ENCODE peak calls at places on chromosomes 3 and 15, in five cellular contexts. W is SK-N-SH, D is K562, G is transverse colon, N is breast epithelium. I is an unnamed sample. For H3K4me1, the result is how much of the 10 kb centered on the place peaks cover.

GRCh38 chr3:138381413-138381901 is 33.1 kb downstream of the MRAS start:
- DNase-seq in N (no peak), W (no peak), D (no peak), G (no peak), I (no peak)

GRCh38 chr15:64462492-64462891 is 2.1 kb downstream of the ZNF609 start:
- DNase-seq in G (no peak), D (no peak), N (no peak), W (no peak), I (no peak)

GRCh38 chr3:147415337-147415736 is 6.2 kb downstream of the ZIC1 start:
- DNase-seq in D (peak), W (no peak), N (no peak), G (no peak), I (no peak)

GRCh38 chr3:136196064-136196400 is at the start of gene MSL2:
- DNase-seq in N (peak), D (no peak), W (no peak), G (peak), I (peak)

GRCh38 chr3:168531116-168531515 is 435.4 kb upstream of the GOLIM4 start:
- DNase-seq in W (no peak), N (no peak), G (no peak), D (no peak), I (no peak)

GRCh38 chr3:173778246-173778645 is 380.7 kb downstream of the NLGN1 start:
- DNase-seq in D (no peak), G (no peak), N (no peak), W (no peak), I (no peak)

GRCh38 chr15:63874616-63875015 is 40.9 kb upstream of the HERC1 start:
- DNase-seq in N (no peak), G (no peak), D (no peak), W (no peak), I (no peak)

GRCh38 chr15:25803036-25803435 is 60.1 kb downstream of the ATP10A start:
- DNase-seq in W (no peak), G (no peak), N (no peak), D (no peak), I (peak)

GRCh38 chr15:67172172-67172571 is 82.3 kb downstream of the AAGAB start:
- DNase-seq in N (no peak), G (no peak), W (no peak), D (no peak), I (no peak)
- TF ChIP-seq POLR2AphosphoS5 in N (no peak), G (no peak), W (no peak), D (no peak), I (no peak)

DNA sequence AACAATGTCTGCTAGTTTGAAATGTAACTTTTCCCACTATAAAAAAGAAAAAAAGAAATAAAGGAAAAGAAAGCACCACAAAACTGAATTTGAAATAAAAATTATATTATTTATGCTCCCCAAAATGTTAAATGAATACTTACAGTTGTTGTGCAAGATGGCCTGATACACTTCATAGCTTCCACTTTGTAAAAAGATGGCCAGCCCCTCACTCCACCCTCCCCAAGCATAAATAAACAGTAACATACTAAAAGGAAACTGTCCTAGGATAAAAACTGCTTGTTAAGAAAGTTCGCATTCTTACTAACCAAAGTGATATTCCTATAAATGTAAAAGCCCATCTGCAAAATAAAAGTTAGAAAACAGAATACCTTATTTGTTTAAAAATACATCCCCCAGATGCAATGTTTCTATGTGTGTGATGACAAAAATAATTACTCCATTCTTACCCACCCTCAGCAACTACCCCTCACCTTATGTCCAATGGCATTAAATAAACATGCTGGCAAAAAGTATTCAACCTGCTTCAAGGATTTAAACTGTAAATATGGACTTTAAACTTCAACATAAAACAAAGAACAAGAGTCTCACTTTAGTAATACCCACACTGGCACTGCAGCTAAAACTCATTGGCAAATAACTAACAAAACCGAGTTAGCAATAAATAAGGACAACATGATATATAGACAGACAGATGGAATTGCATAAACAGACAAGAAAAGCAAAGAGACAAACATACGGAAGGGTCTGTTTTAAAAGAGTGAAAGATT is 47.8 kb downstream of the ZBTB20 start:
- DNase-seq in G (no peak), W (no peak), D (no peak), N (no peak), I (no peak)
- H3K27ac ChIP-seq in G (peak), W (peak), D (no peak), N (peak), I (peak)

DNA sequence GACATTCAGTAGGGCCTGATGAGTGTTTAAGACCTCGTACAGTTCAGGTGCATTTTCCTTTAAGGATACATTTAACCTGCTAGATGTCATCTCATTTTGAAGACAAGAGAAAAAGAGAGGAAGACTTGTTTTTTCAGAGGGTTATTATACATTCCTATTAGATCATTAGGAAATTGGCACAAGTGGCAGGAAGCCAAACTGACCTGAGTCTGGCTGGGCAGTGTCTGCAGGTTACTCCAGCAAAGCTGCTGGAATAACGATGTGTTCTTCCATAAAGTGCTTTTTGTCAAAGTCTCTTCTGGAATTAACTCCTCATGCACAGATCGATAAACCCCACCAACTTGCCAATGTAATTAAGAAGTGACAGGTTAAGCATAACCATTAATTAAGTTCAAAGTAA is 396.4 kb upstream of the TPRG1 start:
- DNase-seq in N (no peak), D (no peak), W (no peak), G (no peak), I (no peak)
- H3K4me1 ChIP-seq in N (under half), D (under half), W (under half), G (under half), I (under half)

GRCh38 chr3:46561951-46562350 is 4.2 kb downstream of the LRRC2 start:
- DNase-seq in D (no peak), N (no peak), G (no peak), W (no peak), I (no peak)
- TF ChIP-seq POLR2AphosphoS5 in D (no peak), N (no peak), G (no peak), W (no peak), I (no peak)

I was measured in esophagus muscularis mucosa.